ENCODE peak calls at places on chromosomes 12 and 14, in nine cellular contexts. One of them, this sample, is unnamed.

GRCh38 chr14:23544511-23545447 is 6.8 kb downstream of the ZFHX2 start:
- DNase-seq in fibroblast of lung: no peak
- DNase-seq in fibroblast of pulmonary artery: no peak
- DNase-seq in WTC11: peak
- DNase-seq in Calu3: no peak
- DNase-seq in AG10803: no peak
- DNase-seq in ovary: no peak
- DNase-seq in heart left ventricle: peak
- DNase-seq in H9: peak
- DNase-seq in this sample: no peak

GRCh38 chr14:92408186-92408585 is 85.2 kb downstream of the SLC24A4 start:
- DNase-seq in fibroblast of lung: peak
- DNase-seq in fibroblast of pulmonary artery: peak
- DNase-seq in WTC11: no peak
- DNase-seq in Calu3: no peak
- DNase-seq in AG10803: peak
- DNase-seq in ovary: no peak
- DNase-seq in heart left ventricle: no peak
- DNase-seq in H9: no peak
- DNase-seq in this sample: no peak

GRCh38 chr12:95703986-95704385 is 86.6 kb downstream of the NTN4 start:
- DNase-seq in fibroblast of lung: no peak
- DNase-seq in fibroblast of pulmonary artery: no peak
- DNase-seq in WTC11: no peak
- DNase-seq in Calu3: no peak
- DNase-seq in AG10803: no peak
- DNase-seq in ovary: no peak
- DNase-seq in heart left ventricle: no peak
- DNase-seq in H9: no peak
- DNase-seq in this sample: no peak

GRCh38 chr14:99971929-99972747 is 93.1 kb upstream of the EVL start:
- DNase-seq in fibroblast of lung: no peak
- DNase-seq in fibroblast of pulmonary artery: no peak
- DNase-seq in WTC11: peak
- DNase-seq in Calu3: no peak
- DNase-seq in AG10803: no peak
- DNase-seq in ovary: peak
- DNase-seq in heart left ventricle: no peak
- DNase-seq in H9: no peak
- DNase-seq in this sample: peak

GRCh38 chr12:1644523-1645438 is 15.8 kb downstream of the WNT5B start:
- DNase-seq in fibroblast of lung: peak
- DNase-seq in fibroblast of pulmonary artery: peak
- DNase-seq in WTC11: no peak
- DNase-seq in Calu3: no peak
- DNase-seq in AG10803: peak
- DNase-seq in ovary: peak
- DNase-seq in heart left ventricle: peak
- DNase-seq in H9: no peak
- DNase-seq in this sample: no peak

GRCh38 chr12:6960291-6961277 is 9.4 kb downstream of the PTPN6 start:
- DNase-seq in fibroblast of lung: peak
- DNase-seq in fibroblast of pulmonary artery: peak
- DNase-seq in WTC11: no peak
- DNase-seq in Calu3: no peak
- DNase-seq in AG10803: peak
- DNase-seq in ovary: peak
- DNase-seq in heart left ventricle: peak
- DNase-seq in H9: no peak
- DNase-seq in this sample: peak

GRCh38 chr12:53268009-53268636 is at the start of gene ESPL1:
- DNase-seq in fibroblast of lung: peak
- DNase-seq in fibroblast of pulmonary artery: peak
- DNase-seq in WTC11: peak
- DNase-seq in Calu3: peak
- DNase-seq in AG10803: peak
- DNase-seq in ovary: peak
- DNase-seq in heart left ventricle: peak
- DNase-seq in H9: peak
- DNase-seq in this sample: peak

GRCh38 chr14:99579903-99580570 is 24.0 kb downstream of the CCDC85C start:
- DNase-seq in fibroblast of lung: peak
- DNase-seq in fibroblast of pulmonary artery: peak
- DNase-seq in WTC11: peak
- DNase-seq in Calu3: peak
- DNase-seq in AG10803: peak
- DNase-seq in ovary: no peak
- DNase-seq in heart left ventricle: no peak
- DNase-seq in H9: peak
- DNase-seq in this sample: no peak

GRCh38 chr12:95316798-95317197 is 99.2 kb downstream of the VEZT start:
- DNase-seq in fibroblast of lung: no peak
- DNase-seq in fibroblast of pulmonary artery: no peak
- DNase-seq in WTC11: no peak
- DNase-seq in Calu3: no peak
- DNase-seq in AG10803: no peak
- DNase-seq in ovary: no peak
- DNase-seq in heart left ventricle: no peak
- DNase-seq in H9: no peak
- DNase-seq in this sample: no peak

GRCh38 chr14:71745072-71745471 is 187.2 kb upstream of the RGS6 start:
- DNase-seq in fibroblast of lung: no peak
- DNase-seq in fibroblast of pulmonary artery: no peak
- DNase-seq in WTC11: no peak
- DNase-seq in Calu3: no peak
- DNase-seq in AG10803: no peak
- DNase-seq in ovary: no peak
- DNase-seq in heart left ventricle: no peak
- DNase-seq in H9: no peak
- DNase-seq in this sample: no peak

GRCh38 chr14:76541594-76542219 is 165.8 kb downstream of the ESRRB start:
- DNase-seq in fibroblast of lung: no peak
- DNase-seq in fibroblast of pulmonary artery: no peak
- DNase-seq in WTC11: no peak
- DNase-seq in Calu3: no peak
- DNase-seq in AG10803: no peak
- DNase-seq in ovary: no peak
- DNase-seq in heart left ventricle: no peak
- DNase-seq in H9: no peak
- DNase-seq in this sample: no peak

GRCh38 chr12:90090929-90091651 is 382.5 kb upstream of the ATP2B1 start:
- DNase-seq in fibroblast of lung: peak
- DNase-seq in fibroblast of pulmonary artery: peak
- DNase-seq in WTC11: no peak
- DNase-seq in Calu3: peak
- DNase-seq in AG10803: peak
- DNase-seq in ovary: no peak
- DNase-seq in heart left ventricle: no peak
- DNase-seq in H9: no peak
- DNase-seq in this sample: no peak

GRCh38 chr12:48857278-48857994 is 5.5 kb upstream of the DDX23 start:
- DNase-seq in fibroblast of lung: no peak
- DNase-seq in fibroblast of pulmonary artery: no peak
- DNase-seq in WTC11: no peak
- DNase-seq in Calu3: no peak
- DNase-seq in AG10803: no peak
- DNase-seq in ovary: no peak
- DNase-seq in heart left ventricle: no peak
- DNase-seq in H9: no peak
- DNase-seq in this sample: no peak

GRCh38 chr12:6827437-6827894 is 741 bp upstream of the P3H3 start:
- DNase-seq in fibroblast of lung: peak
- DNase-seq in fibroblast of pulmonary artery: peak
- DNase-seq in WTC11: peak
- DNase-seq in Calu3: peak
- DNase-seq in AG10803: peak
- DNase-seq in ovary: peak
- DNase-seq in heart left ventricle: peak
- DNase-seq in H9: peak
- DNase-seq in this sample: peak

GRCh38 chr12:20421338-20421890 is 53.1 kb downstream of the PDE3A start:
- DNase-seq in fibroblast of lung: no peak
- DNase-seq in fibroblast of pulmonary artery: no peak
- DNase-seq in WTC11: no peak
- DNase-seq in Calu3: no peak
- DNase-seq in AG10803: no peak
- DNase-seq in ovary: no peak
- DNase-seq in heart left ventricle: no peak
- DNase-seq in H9: no peak
- DNase-seq in this sample: peak

GRCh38 chr14:99481745-99482099 is 513 bp downstream of the CCNK start:
- DNase-seq in fibroblast of lung: peak
- DNase-seq in fibroblast of pulmonary artery: peak
- DNase-seq in WTC11: no peak
- DNase-seq in Calu3: peak
- DNase-seq in AG10803: peak
- DNase-seq in ovary: no peak
- DNase-seq in heart left ventricle: no peak
- DNase-seq in H9: no peak
- DNase-seq in this sample: no peak

GRCh38 chr14:58844544-58844943 is 206.8 kb downstream of the DACT1 start:
- DNase-seq in fibroblast of lung: no peak
- DNase-seq in fibroblast of pulmonary artery: no peak
- DNase-seq in WTC11: no peak
- DNase-seq in Calu3: no peak
- DNase-seq in AG10803: no peak
- DNase-seq in ovary: no peak
- DNase-seq in heart left ventricle: no peak
- DNase-seq in H9: no peak
- DNase-seq in this sample: no peak

GRCh38 chr12:117857632-117858274 is 111.0 kb downstream of the KSR2 start:
- DNase-seq in fibroblast of lung: peak
- DNase-seq in fibroblast of pulmonary artery: peak
- DNase-seq in WTC11: peak
- DNase-seq in Calu3: peak
- DNase-seq in AG10803: peak
- DNase-seq in ovary: no peak
- DNase-seq in heart left ventricle: no peak
- DNase-seq in H9: peak
- DNase-seq in this sample: peak

GRCh38 chr12:76922821-76923315 is 44.0 kb upstream of the CSRP2 start:
- DNase-seq in fibroblast of lung: no peak
- DNase-seq in fibroblast of pulmonary artery: no peak
- DNase-seq in WTC11: no peak
- DNase-seq in Calu3: no peak
- DNase-seq in AG10803: no peak
- DNase-seq in ovary: no peak
- DNase-seq in heart left ventricle: no peak
- DNase-seq in H9: no peak
- DNase-seq in this sample: no peak

GRCh38 chr14:61563162-61563511 is 132.2 kb upstream of the HIF1A start:
- DNase-seq in fibroblast of lung: no peak
- DNase-seq in fibroblast of pulmonary artery: no peak
- DNase-seq in WTC11: no peak
- DNase-seq in Calu3: no peak
- DNase-seq in AG10803: no peak
- DNase-seq in ovary: no peak
- DNase-seq in heart left ventricle: no peak
- DNase-seq in H9: no peak
- DNase-seq in this sample: no peak
- TF ChIP-seq CTCF in fibroblast of lung: no peak
- TF ChIP-seq CTCF in fibroblast of pulmonary artery: no peak
- TF ChIP-seq CTCF in WTC11: no peak
- TF ChIP-seq CTCF in Calu3: no peak
- TF ChIP-seq CTCF in AG10803: no peak
- TF ChIP-seq CTCF in ovary: no peak
- TF ChIP-seq CTCF in heart left ventricle: no peak
- TF ChIP-seq CTCF in H9: no peak
- TF ChIP-seq CTCF in this sample: no peak

DNA sequence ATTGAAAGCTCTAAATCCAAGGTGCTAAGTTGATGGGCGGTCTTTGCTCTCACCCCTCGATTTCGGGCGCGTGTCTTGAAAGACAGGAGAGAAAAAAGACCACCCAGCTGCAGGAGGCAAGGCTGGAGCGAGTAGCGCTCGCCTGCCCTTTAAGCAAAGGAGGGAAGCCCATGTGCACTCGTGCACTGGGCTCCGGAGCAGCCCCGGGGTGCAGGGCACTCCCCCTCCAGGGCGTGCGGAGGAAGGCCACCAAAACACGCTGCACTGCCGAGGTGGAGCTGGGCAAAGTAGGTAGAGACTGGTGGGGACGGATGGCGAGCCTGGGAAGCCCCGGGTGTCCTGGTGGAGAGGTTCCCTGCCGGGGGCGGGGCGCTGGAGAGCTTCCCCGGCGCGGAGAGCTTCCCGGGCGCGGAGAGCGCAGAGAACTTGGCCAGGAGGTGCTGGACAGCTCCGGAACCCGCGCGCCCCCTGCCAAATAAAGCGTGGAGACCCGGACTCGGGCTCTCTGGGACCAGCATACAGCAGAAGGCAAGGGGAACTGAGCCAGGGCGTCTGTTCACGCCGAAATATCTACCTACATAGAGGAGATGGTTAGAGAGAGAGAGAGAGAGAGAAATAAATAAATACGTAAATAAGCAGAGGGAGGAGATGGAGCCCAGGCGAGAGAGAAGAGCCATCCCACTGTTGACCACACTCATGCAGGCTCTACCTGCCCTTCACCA is 600 bp upstream of the NELL2 start:
- DNase-seq in fibroblast of lung: peak
- DNase-seq in fibroblast of pulmonary artery: peak
- DNase-seq in WTC11: peak
- DNase-seq in Calu3: peak
- DNase-seq in AG10803: peak
- DNase-seq in ovary: no peak
- DNase-seq in heart left ventricle: no peak
- DNase-seq in H9: peak
- DNase-seq in this sample: peak
- TF ChIP-seq CTCF in fibroblast of lung: peak
- TF ChIP-seq CTCF in fibroblast of pulmonary artery: no peak
- TF ChIP-seq CTCF in WTC11: no peak
- TF ChIP-seq CTCF in Calu3: no peak
- TF ChIP-seq CTCF in AG10803: no peak
- TF ChIP-seq CTCF in ovary: no peak
- TF ChIP-seq CTCF in heart left ventricle: no peak
- TF ChIP-seq CTCF in H9: peak
- TF ChIP-seq CTCF in this sample: no peak

GRCh38 chr14:43647302-43647701 is 859.8 kb downstream of the FSCB start:
- DNase-seq in fibroblast of lung: no peak
- DNase-seq in fibroblast of pulmonary artery: peak
- DNase-seq in WTC11: peak
- DNase-seq in Calu3: no peak
- DNase-seq in AG10803: no peak
- DNase-seq in ovary: no peak
- DNase-seq in heart left ventricle: no peak
- DNase-seq in H9: peak
- DNase-seq in this sample: no peak
- TF ChIP-seq CTCF in fibroblast of lung: no peak
- TF ChIP-seq CTCF in fibroblast of pulmonary artery: peak
- TF ChIP-seq CTCF in WTC11: peak
- TF ChIP-seq CTCF in Calu3: no peak
- TF ChIP-seq CTCF in AG10803: no peak
- TF ChIP-seq CTCF in ovary: no peak
- TF ChIP-seq CTCF in heart left ventricle: no peak
- TF ChIP-seq CTCF in H9: peak
- TF ChIP-seq CTCF in this sample: no peak

GRCh38 chr12:15230137-15230536 is 8.9 kb upstream of the RERG start:
- DNase-seq in fibroblast of lung: no peak
- DNase-seq in fibroblast of pulmonary artery: peak
- DNase-seq in WTC11: no peak
- DNase-seq in Calu3: no peak
- DNase-seq in AG10803: no peak
- DNase-seq in ovary: no peak
- DNase-seq in heart left ventricle: no peak
- DNase-seq in H9: no peak
- DNase-seq in this sample: no peak
- TF ChIP-seq CTCF in fibroblast of lung: no peak
- TF ChIP-seq CTCF in fibroblast of pulmonary artery: no peak
- TF ChIP-seq CTCF in WTC11: no peak
- TF ChIP-seq CTCF in Calu3: no peak
- TF ChIP-seq CTCF in AG10803: no peak
- TF ChIP-seq CTCF in ovary: no peak
- TF ChIP-seq CTCF in heart left ventricle: no peak
- TF ChIP-seq CTCF in H9: no peak
- TF ChIP-seq CTCF in this sample: no peak